ENCODE peak calls at places on chromosomes 1 and 21, in eight cellular contexts. W, Q, E, X, L, M, G and Y are unnamed samples.

GRCh38 chr1:95233737-95234493 is at the start of gene RWDD3:
- DNase-seq in L (peak; percentile 97), X (peak; percentile 85), W (peak; percentile 96), Q (peak; percentile 94), E (peak; percentile 89), M (peak; percentile 97), G (peak; percentile 89), Y (no peak)

GRCh38 chr21:34363733-34364132 is at the start of gene KCNE2:
- DNase-seq in Q (no peak), W (no peak), G (peak; percentile 2), M (no peak), L (no peak), X (no peak), E (no peak), Y (no peak)

GRCh38 chr1:169483500-169483966 is 2.2 kb downstream of the SLC19A2 start:
- DNase-seq in X (no peak), M (no peak), L (no peak), W (peak; percentile 49), G (peak; percentile 33), Q (peak; percentile 72), E (no peak), Y (no peak)

GRCh38 chr1:92310185-92310597 is 11.3 kb downstream of the RPAP2 start:
- DNase-seq in W (peak; percentile 54), G (no peak), L (no peak), M (no peak), E (peak; percentile 16), X (no peak), Q (peak; percentile 32), Y (peak; percentile 3)

GRCh38 chr1:205547932-205548827 is 43.7 kb downstream of the CDK18 start:
- DNase-seq in E (no peak), X (no peak), M (no peak), W (no peak), Q (no peak), G (no peak), L (peak; percentile 35), Y (no peak)

GRCh38 chr1:30744060-30744756 is 13.4 kb downstream of the LAPTM5 start:
- DNase-seq in G (no peak), X (no peak), M (no peak), Q (no peak), E (peak; percentile 54), W (peak; percentile 42), L (no peak), Y (no peak)

GRCh38 chr1:145545055-145545454 is 62.7 kb upstream of the GPR89A start:
- DNase-seq in E (no peak), L (no peak), G (no peak), X (no peak), W (no peak), Q (no peak), M (no peak), Y (no peak)

GRCh38 chr1:110524311-110525249 is 5.6 kb upstream of the KCNA10 start:
- DNase-seq in G (no peak), M (no peak), X (peak; percentile 77), E (peak; percentile 41), W (peak; percentile 68), Q (peak; percentile 70), L (peak; percentile 55), Y (peak; percentile 26)

GRCh38 chr1:167438171-167439138 is 79.9 kb downstream of the CD247 start:
- DNase-seq in X (no peak), E (no peak), L (no peak), G (no peak), Q (no peak), W (no peak), M (no peak), Y (no peak)

GRCh38 chr1:28163496-28164120 is 12.9 kb downstream of the PTAFR start:
- DNase-seq in G (no peak), L (no peak), E (no peak), M (no peak), W (peak; percentile 74), Q (no peak), X (no peak), Y (no peak)

GRCh38 chr1:67680486-67680885 is 4.5 kb upstream of the GADD45A start:
- DNase-seq in L (no peak), Q (no peak), M (no peak), W (no peak), G (no peak), E (peak; percentile 23), X (no peak), Y (no peak)

GRCh38 chr1:2916153-2916552 is 105.1 kb upstream of the ACTRT2 start:
- DNase-seq in W (no peak), X (no peak), L (no peak), M (no peak), Q (no peak), G (no peak), E (no peak), Y (no peak)

GRCh38 chr1:2918441-2918840 is 102.8 kb upstream of the ACTRT2 start:
- DNase-seq in Q (no peak), E (no peak), L (no peak), X (no peak), M (no peak), G (no peak), W (no peak), Y (no peak)

GRCh38 chr1:2914702-2915101 is 106.6 kb upstream of the ACTRT2 start:
- DNase-seq in M (no peak), W (no peak), L (no peak), Q (no peak), X (no peak), E (no peak), G (no peak), Y (no peak)

GRCh38 chr1:2917284-2917683 is 104.0 kb upstream of the ACTRT2 start:
- DNase-seq in Q (no peak), W (no peak), E (no peak), L (no peak), X (no peak), M (no peak), G (no peak), Y (no peak)

GRCh38 chr1:2916706-2917105 is 104.6 kb upstream of the ACTRT2 start:
- DNase-seq in E (no peak), W (no peak), X (no peak), L (no peak), G (no peak), M (no peak), Q (no peak), Y (no peak)
- H3K9me3 ChIP-seq in E (peaks cover 58% of the 10 kb centered on the region), W (no peaks in the 10 kb centered on the region), X (no peaks in the 10 kb centered on the region), L (no peaks in the 10 kb centered on the region), G (no peaks in the 10 kb centered on the region), M (no peaks in the 10 kb centered on the region), Q (peaks cover 8% of the 10 kb centered on the region), Y (no peaks in the 10 kb centered on the region)

DNA sequence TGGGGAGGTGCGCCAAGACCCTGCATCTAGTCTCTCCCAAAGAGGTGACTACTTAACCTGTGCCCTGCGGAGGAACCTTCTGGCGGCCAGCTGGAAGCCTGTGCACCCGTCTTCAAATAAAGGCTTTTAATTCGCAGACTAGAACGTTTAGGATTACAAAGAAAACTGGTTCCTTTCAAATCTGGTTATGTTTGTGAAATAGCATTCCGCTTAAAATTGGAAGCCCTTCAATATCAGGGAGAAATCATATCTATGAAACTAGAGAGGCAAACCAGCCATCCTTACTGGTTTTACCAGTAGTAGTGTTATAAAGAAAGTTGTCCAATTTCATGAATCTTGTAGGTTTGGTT is 250.8 kb downstream of the FAM72C start:
- DNase-seq in Q (no peak), G (no peak), M (no peak), W (no peak), E (no peak), L (no peak), X (no peak), Y (no peak)
- H3K4me3 ChIP-seq in Q (no peak overlapping the region), G (no peak overlapping the region), M (peak overlapping the region; percentile 21), W (no peak overlapping the region), E (no peak overlapping the region), L (no peak overlapping the region), X (peak overlapping the region; percentile 18), Y (no peak overlapping the region)

DNA sequence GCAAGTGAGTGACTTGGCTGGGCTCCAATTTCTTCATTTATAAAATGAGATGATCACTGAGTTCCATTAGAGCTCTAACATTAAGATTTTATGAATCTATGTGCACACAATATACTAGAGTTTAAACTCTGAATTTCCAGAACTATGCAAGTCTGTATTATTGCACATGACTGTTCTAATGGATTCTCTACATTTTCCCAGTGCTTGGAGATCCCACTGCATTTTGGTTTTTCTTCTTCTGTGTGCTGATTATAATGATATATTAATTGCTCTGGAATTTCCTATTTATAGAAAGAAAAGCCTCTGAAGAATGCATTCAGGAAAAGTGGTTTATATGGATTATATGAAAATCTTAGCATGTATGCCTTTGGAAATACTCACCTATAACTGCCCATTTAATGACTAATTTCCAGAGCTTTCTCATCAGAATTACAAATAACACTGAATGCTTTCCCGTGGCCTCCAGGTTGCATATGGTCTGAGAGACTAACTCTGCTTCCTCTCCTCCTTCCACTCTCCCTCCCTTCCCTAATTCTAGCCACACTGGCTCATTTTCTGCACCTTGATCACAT is 97.3 kb upstream of the CHRM3 start:
- DNase-seq in Q (no peak), G (no peak), L (no peak), X (no peak), W (no peak), E (no peak), M (no peak), Y (no peak)
- H3K9me3 ChIP-seq in Q (peaks cover 4% of the 10 kb centered on the region), G (no peaks in the 10 kb centered on the region), L (no peaks in the 10 kb centered on the region), X (no peaks in the 10 kb centered on the region), W (no peaks in the 10 kb centered on the region), E (no peaks in the 10 kb centered on the region), M (no peaks in the 10 kb centered on the region), Y (no peaks in the 10 kb centered on the region)

GRCh38 chr21:16070207-16070651 is 340.4 kb downstream of the USP25 start:
- DNase-seq in W (no peak), Q (no peak), L (no peak), E (no peak), X (peak; percentile 66), M (no peak), G (no peak), Y (no peak)
- H3K4me3 ChIP-seq in W (no peak overlapping the region), Q (no peak overlapping the region), L (no peak overlapping the region), E (no peak overlapping the region), X (peak overlapping the region; percentile 80), M (no peak overlapping the region), G (peak overlapping the region; percentile 36), Y (peak overlapping the region; percentile 80)

GRCh38 chr1:97893844-97894243 is 27.0 kb downstream of the DPYD start:
- DNase-seq in Q (no peak), E (peak; percentile 62), W (no peak), L (no peak), X (no peak), G (no peak), M (no peak), Y (no peak)

GRCh38 chr1:97901017-97901658 is 19.7 kb downstream of the DPYD start:
- DNase-seq in G (no peak), W (peak; percentile 81), E (no peak), M (no peak), Q (no peak), X (no peak), L (no peak), Y (no peak)

GRCh38 chr1:97898948-97899347 is 21.9 kb downstream of the DPYD start:
- DNase-seq in X (no peak), G (no peak), Q (no peak), E (peak; percentile 27), W (no peak), L (no peak), M (no peak), Y (no peak)

DNA sequence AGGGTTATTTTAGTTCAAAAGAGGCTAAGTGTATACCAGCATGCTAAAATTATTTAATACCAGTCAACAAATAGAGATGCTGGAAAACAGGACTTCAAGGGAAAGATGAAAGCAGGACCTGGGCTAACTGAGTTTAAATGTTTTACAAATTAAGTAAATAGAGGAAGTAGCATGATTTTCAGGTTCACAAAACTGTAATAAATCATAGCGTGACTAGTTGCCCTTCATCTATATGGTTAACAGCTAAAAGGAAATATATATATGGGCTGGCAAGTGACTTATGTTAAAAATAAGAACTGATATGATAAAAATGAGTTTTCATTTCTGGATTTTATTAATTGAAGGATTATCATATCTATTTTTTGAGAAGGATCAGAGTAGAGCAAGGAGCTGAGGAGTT is 25.6 kb downstream of the DPYD start:
- DNase-seq in L (no peak), X (no peak), E (no peak), G (no peak), M (no peak), W (no peak), Q (no peak), Y (no peak)
- H3K9me3 ChIP-seq in L (no peaks in the 10 kb centered on the region), X (no peaks in the 10 kb centered on the region), E (no peaks in the 10 kb centered on the region), G (no peaks in the 10 kb centered on the region), M (no peaks in the 10 kb centered on the region), W (no peaks in the 10 kb centered on the region), Q (no peaks in the 10 kb centered on the region), Y (no peaks in the 10 kb centered on the region)